ENCODE peak calls at places on chromosomes 4 and X, in four cellular contexts. G, U, Z and P are unnamed samples. For H3K27me3, the result is how much of the 10 kb centered on the place peaks cover.

GRCh38 chrX:590666-591065 is 39.9 kb upstream of the SHOX start:
- DNase-seq in G (peak), Z (no peak), U (no peak), P (no peak)

GRCh38 chrX:132173647-132174046 is 45.6 kb downstream of the RAP2C start:
- DNase-seq in U (no peak), G (no peak), Z (no peak), P (no peak)

GRCh38 chr4:147582386-147583077 is 34.7 kb upstream of the TMEM184C start:
- DNase-seq in Z (no peak), U (no peak), G (no peak), P (peak)

GRCh38 chrX:104482757-104483156 is 83.2 kb upstream of the IL1RAPL2 start:
- DNase-seq in G (no peak), U (no peak), Z (no peak), P (no peak)

GRCh38 chr4:189177130-189177529 is 763.5 kb upstream of the FRG1 start:
- DNase-seq in U (no peak), G (no peak), Z (no peak), P (no peak)

GRCh38 chrX:46727445-46727844 is 31.5 kb downstream of the SLC9A7 start:
- DNase-seq in G (no peak), U (no peak), Z (no peak), P (no peak)

GRCh38 chr4:86242677-86243076 is 117.2 kb downstream of the MAPK10 start:
- DNase-seq in Z (no peak), U (no peak), G (no peak), P (no peak)

GRCh38 chr4:31737419-31737818 is 1017.2 kb downstream of the PCDH7 start:
- DNase-seq in G (no peak), Z (no peak), U (no peak), P (no peak)

GRCh38 chr4:145939241-145939640 is 618 bp upstream of the ZNF827 start:
- DNase-seq in U (no peak), Z (no peak), G (no peak), P (no peak)

GRCh38 chr4:150211821-150212445 is 133.7 kb downstream of the DCLK2 start:
- DNase-seq in Z (no peak), U (no peak), G (no peak), P (no peak)

GRCh38 chrX:48541140-48541814 is 1.8 kb downstream of the TBC1D25 start:
- DNase-seq in Z (no peak), G (no peak), U (no peak), P (no peak)

GRCh38 chr4:22237155-22237751 is 278.6 kb downstream of the ADGRA3 start:
- DNase-seq in U (peak), G (no peak), Z (peak), P (no peak)

GRCh38 chr4:106034205-106034604 is 138.9 kb downstream of the NPNT start:
- DNase-seq in G (no peak), Z (no peak), U (no peak), P (no peak)

GRCh38 chr4:663438-664428 is 10.3 kb downstream of the ATP5ME start:
- DNase-seq in G (peak), Z (peak), U (peak), P (no peak)

GRCh38 chrX:46959101-46959500 is 46.9 kb downstream of the JADE3 start:
- DNase-seq in U (no peak), G (no peak), Z (no peak), P (no peak)

GRCh38 chr4:7904108-7904516 is 35.5 kb downstream of the AFAP1 start:
- DNase-seq in Z (no peak), U (no peak), G (no peak), P (peak)

GRCh38 chr4:182245541-182246245 is 2.5 kb downstream of the TENM3 start:
- DNase-seq in G (no peak), Z (no peak), U (no peak), P (no peak)

GRCh38 chr4:8852118-8852704 is 19.4 kb downstream of the HMX1 start:
- DNase-seq in U (no peak), Z (no peak), G (no peak), P (no peak)

GRCh38 chr4:161252520-161253141 is 911.2 kb downstream of the FSTL5 start:
- DNase-seq in G (no peak), U (peak), Z (no peak), P (no peak)

GRCh38 chr4:150126880-150127236 is 48.6 kb downstream of the DCLK2 start:
- DNase-seq in Z (no peak), U (no peak), G (no peak), P (peak)

GRCh38 chr4:112128452-112128851 is 16.8 kb upstream of the FAM241A start:
- DNase-seq in Z (no peak), G (no peak), U (no peak), P (no peak)

GRCh38 chr4:112125416-112125815 is 19.8 kb upstream of the FAM241A start:
- DNase-seq in U (no peak), G (no peak), Z (no peak), P (no peak)

GRCh38 chr4:112127048-112127637 is 18.1 kb upstream of the FAM241A start:
- DNase-seq in Z (no peak), G (no peak), U (no peak), P (no peak)

GRCh38 chr4:112130903-112131302 is 14.4 kb upstream of the FAM241A start:
- DNase-seq in G (no peak), U (peak), Z (no peak), P (no peak)

DNA sequence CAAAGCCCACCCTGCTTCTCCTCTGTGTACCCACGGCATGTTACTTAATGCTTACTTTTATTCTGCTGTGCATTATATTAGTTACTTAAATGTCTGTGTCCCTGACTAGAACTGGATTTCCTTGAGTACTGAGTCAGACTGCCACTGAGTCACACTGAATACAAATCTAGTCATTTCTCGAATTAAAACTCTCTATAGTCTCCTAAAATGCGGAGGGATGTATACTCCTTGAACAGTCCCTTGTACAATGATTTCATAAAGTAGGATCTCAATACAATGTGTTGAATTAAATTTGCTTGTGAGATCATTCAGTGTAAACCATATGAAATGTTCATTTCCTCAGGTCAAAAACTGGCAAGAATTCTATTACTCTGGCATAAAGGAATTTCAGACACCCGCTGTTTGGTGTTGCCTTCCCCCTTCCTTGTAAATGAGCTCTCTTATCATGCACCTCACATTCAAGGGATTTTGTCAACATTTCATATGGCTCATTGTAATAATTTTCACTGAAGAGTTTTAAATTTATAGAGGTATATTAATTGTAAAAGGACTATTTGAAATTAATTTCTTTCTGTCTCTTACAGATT is 17.4 kb upstream of the FAM241A start:
- DNase-seq in Z (no peak), U (peak), G (no peak), P (peak)
- H3K4me3 ChIP-seq in Z (no peak), U (no peak), G (no peak), P (no peak)

GRCh38 chrX:71923516-71923915 is 12.9 kb downstream of the NHSL2 start:
- DNase-seq in G (no peak), Z (no peak), U (no peak), P (no peak)
- H3K27me3 ChIP-seq in G (under half), Z (under half), U (under half), P (under half)

GRCh38 chr4:104859601-104860000 is 287.1 kb upstream of the TET2 start:
- DNase-seq in G (no peak), U (peak), Z (no peak), P (no peak)
- H3K4me3 ChIP-seq in G (no peak), U (no peak), Z (no peak), P (no peak)

GRCh38 chrX:107738768-107739167 is 36.8 kb downstream of the TSC22D3 start:
- DNase-seq in G (no peak), Z (no peak), U (no peak), P (no peak)

GRCh38 chrX:107739541-107739940 is 36.0 kb downstream of the TSC22D3 start:
- DNase-seq in Z (no peak), U (no peak), G (no peak), P (no peak)

GRCh38 chrX:107743995-107744394 is 31.6 kb downstream of the TSC22D3 start:
- DNase-seq in G (no peak), Z (no peak), U (no peak), P (no peak)

GRCh38 chrX:107742754-107743191 is 32.8 kb downstream of the TSC22D3 start:
- DNase-seq in Z (no peak), G (no peak), U (peak), P (no peak)

DNA sequence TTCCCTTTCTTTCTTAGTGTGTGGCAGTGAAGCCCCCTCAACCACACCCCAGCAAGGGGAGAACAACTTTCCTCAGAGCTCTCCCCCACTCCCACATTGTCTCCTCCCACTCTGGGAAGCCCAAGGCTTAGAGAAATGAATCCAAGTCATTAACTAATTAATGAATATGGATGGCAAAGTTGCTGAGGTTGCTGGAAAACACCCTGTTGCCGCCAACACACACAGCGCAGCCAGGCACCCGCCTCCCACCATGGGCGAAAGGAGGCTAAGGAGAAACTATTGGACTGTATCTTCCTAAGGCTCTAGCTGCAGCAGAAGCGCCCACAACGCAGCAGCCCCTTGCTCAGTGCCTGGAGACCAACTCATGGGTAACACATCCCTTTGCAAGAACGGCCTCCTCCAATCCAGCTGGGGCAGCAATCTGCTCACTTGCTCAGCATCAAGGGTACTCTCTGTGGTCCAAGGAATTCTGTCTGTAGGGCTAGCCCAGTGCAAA is 34.2 kb downstream of the TSC22D3 start:
- DNase-seq in U (peak), G (no peak), Z (no peak), P (no peak)
- H3K27me3 ChIP-seq in U (under half), G (under half), Z (under half), P (under half)

GRCh38 chrX:53421772-53422090 is 723 bp downstream of the SMC1A start:
- DNase-seq in U (no peak), Z (no peak), G (no peak), P (peak)

GRCh38 chrX:53421125-53421524 is 1.3 kb downstream of the SMC1A start:
- DNase-seq in Z (no peak), U (no peak), G (no peak), P (no peak)

GRCh38 chrX:53422091-53422914 is at the start of the genes RIBC1 and SMC1A:
- DNase-seq in Z (peak), G (peak), U (peak), P (peak)

GRCh38 chrX:53422915-53423268 is 219 bp downstream of the RIBC1 start:
- DNase-seq in Z (no peak), G (no peak), U (peak), P (no peak)
- H3K4me3 ChIP-seq in Z (peak), G (peak), U (peak), P (peak)

GRCh38 chr4:152523731-152524130 is 12.2 kb downstream of the FBXW7 start:
- DNase-seq in G (no peak), Z (no peak), U (no peak), P (no peak)
- H3K27me3 ChIP-seq in G (under half), Z (under half), U (under half), P (under half)

DNA sequence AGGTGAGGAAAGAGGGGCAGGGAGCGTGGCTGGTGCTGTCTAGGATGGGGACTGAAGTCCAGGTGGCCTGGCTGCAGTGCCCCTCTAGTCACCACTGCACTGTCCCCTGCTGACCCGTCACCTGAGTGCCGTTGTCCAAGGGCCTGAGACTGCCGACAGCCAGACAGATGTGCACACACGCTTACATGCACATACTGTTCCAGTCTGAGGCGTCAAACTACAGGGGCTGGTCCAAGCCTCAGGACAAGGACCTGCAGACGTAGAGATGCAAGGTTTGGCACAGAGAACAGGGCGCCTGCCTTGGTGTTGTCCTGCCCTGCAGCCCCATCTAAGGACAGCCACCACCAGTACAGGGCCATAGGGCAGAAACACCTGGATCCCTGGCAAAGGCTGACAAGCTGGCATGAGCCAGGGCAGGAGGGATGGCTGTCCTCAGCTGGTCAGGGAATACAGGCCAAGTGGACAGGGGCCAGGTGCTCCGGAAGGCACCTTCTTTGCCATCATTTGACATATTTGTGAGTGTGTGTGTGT is 1.7 kb downstream of the SLC2A9 start:
- DNase-seq in G (no peak), Z (no peak), U (no peak), P (no peak)
- H3K4me3 ChIP-seq in G (no peak), Z (peak), U (peak), P (peak)

DNA sequence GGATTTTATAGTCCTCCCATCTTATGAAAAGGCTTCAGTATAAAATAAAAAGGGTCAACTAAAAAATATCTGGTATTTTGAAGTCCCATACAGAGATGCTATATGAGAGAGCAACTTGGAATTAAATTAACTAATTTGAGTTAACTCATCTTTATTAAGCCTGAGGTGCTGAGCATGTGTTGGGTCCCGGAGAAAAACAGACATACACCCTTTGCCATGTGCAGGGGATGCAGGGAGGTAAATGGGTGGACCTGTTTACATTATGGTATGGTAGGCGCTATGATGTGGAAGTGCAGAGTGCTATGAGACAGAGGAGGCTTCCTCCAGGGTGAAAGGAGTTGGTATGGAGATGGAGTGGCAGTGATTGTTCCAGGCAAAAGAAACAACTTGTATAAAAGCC is 151.8 kb downstream of the RASL11B start:
- DNase-seq in U (no peak), Z (no peak), G (no peak), P (no peak)
- H3K27me3 ChIP-seq in U (under half), Z (under half), G (under half), P (under half)

GRCh38 chr4:88320174-88320779 is 35.9 kb upstream of the PPM1K start:
- DNase-seq in Z (no peak), U (peak), G (no peak), P (peak)
- H3K4me3 ChIP-seq in Z (peak), U (no peak), G (no peak), P (no peak)

GRCh38 chr4:6534050-6534449 is 40.9 kb upstream of the MAN2B2 start:
- DNase-seq in U (no peak), Z (no peak), G (no peak), P (no peak)
- H3K27me3 ChIP-seq in U (under half), Z (under half), G (under half), P (under half)